ENCODE peak calls at places on chromosomes 11 and 22, in six cellular contexts. Q is IMR-90; P is CD4-positive, alpha-beta T cell; J is midbrain; A is adrenal gland; B is stimulated activated naive B cell treated with anti-CD40 and anti-IgM and Interleukin-4, amounts not matched to agents 10 μg/mL and 1 μg/mL and 100 μg/mL, for 72 hours. N is an unnamed sample.

GRCh38 chr11:78101073-78101472 is 21.4 kb upstream of the NDUFC2 start:
- DNase-seq in Q (peak), P (no peak), J (no peak), A (no peak), B (no peak), N (no peak)

GRCh38 chr11:3857628-3858027 is 2.2 kb downstream of the STIM1 start:
- DNase-seq in Q (no peak), P (no peak), J (no peak), A (no peak), B (no peak), N (no peak)

GRCh38 chr11:68659158-68659921 is 25.0 kb upstream of the GAL start:
- DNase-seq in Q (peak), P (no peak), J (no peak), A (peak), B (no peak), N (no peak)

GRCh38 chr22:24059121-24059520 is 48.0 kb downstream of the CABIN1 start:
- DNase-seq in Q (peak), P (no peak), J (no peak), A (no peak), B (no peak), N (no peak)

GRCh38 chr22:36741204-36741793 is 34.6 kb downstream of the IFT27 start:
- DNase-seq in Q (no peak), P (no peak), J (no peak), A (no peak), B (no peak), N (no peak)

GRCh38 chr11:43924112-43924855 is 18.2 kb upstream of the C11orf96 start:
- DNase-seq in Q (no peak), P (no peak), J (no peak), A (no peak), B (no peak), N (no peak)

GRCh38 chr11:94218372-94218771 is 86.0 kb upstream of the IZUMO1R start:
- DNase-seq in Q (peak), P (no peak), J (no peak), A (no peak), B (no peak), N (no peak)

GRCh38 chr22:50361222-50361621 is 18.1 kb downstream of the PPP6R2 start:
- DNase-seq in Q (no peak), P (no peak), J (no peak), A (no peak), B (no peak), N (no peak)

N was measured in activated B cell treated with CpG ODN at 0.5 μM for 24 hours.